ENCODE peak calls at places on chromosomes 1 and 21, in four cellular contexts. R, B, H and G are unnamed samples.

GRCh38 chr1:38569932-38570356 is 289.6 kb downstream of the RRAGC start:
- DNase-seq in R (no peak), B (no peak), H (no peak), G (no peak)

GRCh38 chr1:31272369-31272768 is 24.2 kb downstream of the SNRNP40 start:
- DNase-seq in R (no peak), B (no peak), H (no peak), G (no peak)

GRCh38 chr1:30083800-30084464 is 639.5 kb downstream of the MATN1 start:
- DNase-seq in R (peak), B (peak), H (peak), G (no peak)

GRCh38 chr1:174788981-174789380 is 210.8 kb upstream of the CACYBP start:
- DNase-seq in R (peak), B (no peak), H (no peak), G (no peak)

GRCh38 chr1:104991702-104992101 is 1242.0 kb downstream of the AMY1C start:
- DNase-seq in R (no peak), B (no peak), H (no peak), G (no peak)

GRCh38 chr1:35650416-35650815 is 9.1 kb upstream of the PSMB2 start:
- DNase-seq in R (no peak), B (no peak), H (no peak), G (no peak)

GRCh38 chr1:10980841-10981727 is 31.4 kb upstream of the TARDBP start:
- DNase-seq in R (no peak), B (no peak), H (no peak), G (no peak)

GRCh38 chr1:230105754-230106625 is 39.0 kb downstream of the GALNT2 start:
- DNase-seq in R (peak), B (peak), H (no peak), G (no peak)

GRCh38 chr1:66295821-66296220 is 238.1 kb upstream of the SGIP1 start:
- DNase-seq in R (no peak), B (no peak), H (no peak), G (no peak)

GRCh38 chr1:65434255-65434654 is 13.8 kb downstream of the LEPR start:
- DNase-seq in R (no peak), B (no peak), H (no peak), G (no peak)

GRCh38 chr1:11774753-11775152 is 12.8 kb downstream of the C1orf167 start:
- DNase-seq in R (no peak), B (no peak), H (no peak), G (no peak)

GRCh38 chr1:79124756-79125155 is 118.2 kb upstream of the ADGRL4 start:
- DNase-seq in R (no peak), B (no peak), H (no peak), G (no peak)

GRCh38 chr1:8545078-8545477 is 227.2 kb downstream of the SLC45A1 start:
- DNase-seq in R (no peak), B (no peak), H (no peak), G (no peak)

GRCh38 chr1:48031676-48032075 is 34.5 kb upstream of the TRABD2B start:
- DNase-seq in R (no peak), B (no peak), H (no peak), G (no peak)

GRCh38 chr1:24503003-24503751 is 541 bp downstream of the RCAN3 start:
- DNase-seq in R (no peak), B (peak), H (no peak), G (no peak)

GRCh38 chr1:110672001-110672752 is 2.6 kb downstream of the KCNA3 start:
- DNase-seq in R (no peak), B (no peak), H (no peak), G (no peak)

GRCh38 chr1:37465596-37466517 is 8.5 kb upstream of the ZC3H12A start:
- DNase-seq in R (no peak), B (no peak), H (no peak), G (no peak)

GRCh38 chr1:235930543-235930942 is 63.8 kb upstream of the LYST start:
- DNase-seq in R (no peak), B (no peak), H (no peak), G (no peak)

GRCh38 chr1:182229451-182229850 is 162.1 kb downstream of the GLUL start:
- DNase-seq in R (no peak), B (no peak), H (no peak), G (no peak)

GRCh38 chr1:13543927-13544556 is 30.2 kb upstream of the LRRC38 start:
- DNase-seq in R (no peak), B (peak), H (no peak), G (no peak)

GRCh38 chr1:91700332-91700731 is 185.6 kb downstream of the TGFBR3 start:
- DNase-seq in R (peak), B (no peak), H (no peak), G (no peak)

GRCh38 chr1:157952601-157953000 is 40.8 kb upstream of the KIRREL1 start:
- DNase-seq in R (no peak), B (no peak), H (no peak), G (no peak)

GRCh38 chr1:228668553-228669400 is 66.5 kb upstream of the RHOU start:
- DNase-seq in R (no peak), B (no peak), H (peak), G (no peak)

GRCh38 chr1:233061265-233061664 is 110.9 kb downstream of the NTPCR start:
- DNase-seq in R (no peak), B (no peak), H (no peak), G (no peak)
- H3K27ac ChIP-seq in R (no peak), B (no peak), H (no peak), G (no peak)

DNA sequence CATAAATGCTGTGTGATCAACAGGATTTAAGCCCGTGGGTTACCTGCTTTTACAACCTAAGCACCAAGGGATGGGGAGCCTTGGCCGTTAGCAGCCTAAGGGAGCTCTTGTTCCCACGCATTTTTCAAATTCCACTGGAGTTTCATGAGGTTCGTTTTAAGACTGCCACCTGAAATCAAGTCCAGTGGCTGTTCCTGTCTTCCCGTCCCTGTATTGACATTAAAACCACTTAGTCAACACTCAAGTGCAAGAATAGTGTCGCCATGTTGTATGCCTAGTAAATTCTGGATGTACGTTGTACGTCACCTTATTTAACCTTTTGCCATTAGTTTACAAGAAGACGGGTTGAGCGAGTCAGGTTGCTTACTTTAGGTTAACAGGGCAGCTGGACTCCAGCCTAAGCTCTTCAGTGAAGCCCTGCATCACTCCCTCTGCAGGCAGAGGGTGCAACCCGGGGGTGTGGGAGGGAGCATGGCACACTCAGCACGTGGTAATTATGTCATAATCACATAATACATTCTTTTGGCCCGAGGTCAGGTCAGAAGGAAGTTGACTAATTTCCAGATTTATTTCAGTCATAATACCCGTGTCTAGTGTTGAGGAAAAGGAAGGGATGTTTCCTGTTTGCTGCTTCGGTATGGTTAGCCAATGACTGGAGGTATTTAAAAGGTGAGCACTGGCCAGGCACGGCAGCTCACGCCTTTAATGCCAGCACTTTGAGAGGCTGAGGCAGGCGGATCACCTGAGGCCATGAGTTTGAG is 42.5 kb downstream of the CNST start:
- DNase-seq in R (peak), B (peak), H (peak), G (peak)
- TF ChIP-seq CTCF in R (peak), B (no peak), H (no peak), G (peak)

GRCh38 chr1:192557841-192558595 is 17.6 kb upstream of the RGS1 start:
- DNase-seq in R (peak), B (no peak), H (no peak), G (no peak)
- H3K27ac ChIP-seq in R (peak), B (no peak), H (peak), G (no peak)

DNA sequence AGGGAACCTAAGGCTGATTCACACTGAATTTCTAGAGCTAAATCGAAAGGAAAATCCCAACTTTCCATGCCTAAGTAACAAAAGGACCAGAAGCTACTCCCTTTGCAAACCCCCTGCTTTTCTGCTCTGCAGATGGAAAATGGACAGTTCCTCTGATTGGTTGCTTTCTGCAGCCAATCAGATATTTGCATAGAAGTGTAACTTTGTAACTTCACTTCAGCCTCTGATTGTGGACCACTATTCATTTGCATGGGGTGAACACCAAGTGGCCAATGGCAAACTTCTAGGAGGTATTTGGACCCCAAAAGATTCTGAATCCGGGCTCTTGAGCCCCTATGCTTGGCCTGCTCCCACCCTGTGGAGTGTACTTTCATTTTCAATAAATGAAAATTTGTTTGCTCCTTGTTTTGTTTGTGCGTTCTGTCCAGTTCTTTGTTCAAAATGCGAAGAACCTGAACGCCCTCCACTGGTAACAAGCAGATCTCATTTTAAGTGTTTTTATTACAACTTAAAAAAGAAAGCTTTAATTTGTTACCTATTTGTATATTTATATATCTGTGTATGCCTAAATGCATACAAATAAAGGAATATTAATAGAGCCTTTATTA is 6.4 kb upstream of the GSTM4 start:
- DNase-seq in R (no peak), B (no peak), H (no peak), G (no peak)
- TF ChIP-seq CTCF in R (peak), B (peak), H (no peak), G (no peak)

DNA sequence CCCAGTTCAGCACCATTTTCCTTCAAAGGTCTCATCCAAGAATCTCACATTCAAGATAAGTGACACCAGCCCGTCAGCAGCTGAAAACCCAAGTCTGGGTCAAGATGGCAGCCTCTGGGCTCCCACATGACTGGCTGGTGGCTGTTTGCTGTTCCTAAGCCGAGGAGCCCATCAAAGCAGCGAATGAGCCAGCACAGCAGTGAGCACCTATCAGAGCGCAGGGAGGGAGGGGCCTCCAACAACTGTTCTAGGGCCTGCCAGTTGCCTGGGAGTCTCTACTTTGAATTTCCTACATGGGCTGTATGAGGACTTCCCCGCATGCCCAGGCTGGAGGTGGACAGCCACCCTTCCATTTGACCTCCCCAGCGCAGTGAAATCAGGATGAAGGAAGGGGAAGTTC is 102.7 kb downstream of the ADARB1 start:
- DNase-seq in R (no peak), B (no peak), H (no peak), G (no peak)
- H3K27ac ChIP-seq in R (no peak), B (no peak), H (no peak), G (no peak)

DNA sequence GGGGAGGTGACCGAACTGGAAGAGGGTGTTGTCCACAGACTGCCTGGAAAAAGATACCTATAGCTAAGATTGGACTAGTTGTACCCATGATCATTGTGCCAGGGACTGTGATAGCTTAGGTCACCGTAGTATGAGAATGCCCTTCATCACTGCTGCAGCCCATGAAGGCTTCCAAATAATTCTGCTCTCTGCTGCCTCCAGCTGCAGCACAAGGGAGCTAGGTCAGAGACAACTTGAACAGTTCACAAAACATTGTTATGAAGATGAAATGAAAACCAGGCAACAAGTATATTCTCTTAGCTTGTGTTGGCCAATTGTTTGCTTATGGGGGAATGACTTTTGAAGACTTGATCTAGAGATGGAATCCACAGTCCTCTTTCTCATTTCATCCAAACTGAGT is 246.7 kb downstream of the MRPL39 start:
- DNase-seq in R (no peak), B (no peak), H (no peak), G (no peak)
- TF ChIP-seq CTCF in R (peak), B (no peak), H (no peak), G (no peak)

GRCh38 chr1:168509204-168509603 is 34.6 kb downstream of the XCL2 start:
- DNase-seq in R (no peak), B (no peak), H (no peak), G (no peak)
- H3K27ac ChIP-seq in R (no peak), B (no peak), H (no peak), G (no peak)

DNA sequence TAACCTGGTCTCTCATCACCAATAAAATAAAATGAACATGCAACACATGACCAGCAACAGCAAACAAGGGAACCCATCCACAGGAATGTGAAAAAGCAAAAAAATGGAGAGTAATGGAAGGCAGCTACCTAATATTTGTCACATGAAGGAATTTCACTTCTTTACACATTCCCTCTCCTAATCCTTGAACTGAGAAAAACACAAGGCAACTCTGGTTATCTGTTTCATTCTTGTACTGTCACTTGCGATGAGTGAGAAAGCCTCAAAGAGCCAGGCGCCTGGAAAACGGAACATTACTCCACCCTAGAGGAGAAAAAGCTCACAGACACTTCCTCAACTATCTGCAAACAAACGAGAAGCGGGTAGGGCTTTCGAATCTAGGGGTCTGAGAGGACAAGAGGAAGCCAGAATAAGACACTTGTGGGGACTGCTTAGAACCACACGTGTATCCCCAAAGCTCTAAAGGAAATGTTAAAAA is 13.8 kb downstream of the HSF2BP start:
- DNase-seq in R (peak), B (peak), H (no peak), G (no peak)
- TF ChIP-seq CTCF in R (peak), B (peak), H (peak), G (peak)

GRCh38 chr1:84301759-84302380 is 362 bp downstream of the SAMD13 start:
- DNase-seq in R (no peak), B (no peak), H (no peak), G (no peak)
- H3K27ac ChIP-seq in R (no peak), B (peak), H (no peak), G (peak)

GRCh38 chr1:46445773-46446256 is 43.8 kb upstream of the DMBX1 start:
- DNase-seq in R (no peak), B (no peak), H (no peak), G (no peak)
- TF ChIP-seq CTCF in R (peak), B (no peak), H (no peak), G (no peak)